ENCODE peak calls at places on chromosomes 2 and 18, in four cellular contexts. F is HCT116, S is OCI-LY7, M is neural progenitor cell. Y is an unnamed sample. For H3K36me3, the result is how much of the 10 kb centered on the place peaks cover.

GRCh38 chr2:241009601-241010530 is 11.4 kb downstream of the SNED1 start:
- DNase-seq in M (peak), F (no peak), S (no peak), Y (no peak)

GRCh38 chr18:63262369-63263335 is 56.9 kb downstream of the BCL2 start:
- DNase-seq in F (no peak), S (no peak), M (no peak), Y (no peak)

GRCh38 chr2:170229744-170230143 is 51.8 kb downstream of the MYO3B start:
- DNase-seq in S (no peak), F (no peak), M (no peak), Y (no peak)

GRCh38 chr2:16250886-16251285 is 310.5 kb downstream of the MYCN start:
- DNase-seq in S (no peak), M (no peak), F (no peak), Y (no peak)

GRCh38 chr2:101395545-101396351 is 8.4 kb upstream of the CREG2 start:
- DNase-seq in S (no peak), F (no peak), M (no peak), Y (no peak)

GRCh38 chr2:127453013-127453391 is 34.8 kb downstream of the PROC start:
- DNase-seq in S (no peak), M (no peak), F (no peak), Y (no peak)

GRCh38 chr2:115165529-115166109 is 723.2 kb downstream of the DPP10 start:
- DNase-seq in M (peak), S (peak), F (no peak), Y (peak)

GRCh38 chr2:148622390-148622789 is 22.2 kb upstream of the EPC2 start:
- DNase-seq in M (no peak), S (no peak), F (no peak), Y (no peak)

GRCh38 chr2:197028230-197028629 is 101.7 kb upstream of the PGAP1 start:
- DNase-seq in M (no peak), S (no peak), F (peak), Y (no peak)

GRCh38 chr18:63111549-63112402 is 207.8 kb downstream of the BCL2 start:
- DNase-seq in S (peak), F (no peak), M (no peak), Y (peak)

GRCh38 chr2:67896131-67896865 is 166.5 kb downstream of the C1D start:
- DNase-seq in S (no peak), F (no peak), M (no peak), Y (no peak)

GRCh38 chr2:2845796-2846315 is 514.8 kb upstream of the MYT1L start:
- DNase-seq in M (no peak), S (no peak), F (no peak), Y (no peak)

GRCh38 chr18:66317243-66318090 is 286.4 kb downstream of the CDH19 start:
- DNase-seq in F (no peak), M (no peak), S (no peak), Y (no peak)

GRCh38 chr18:77865853-77866252 is 616.2 kb downstream of the GALR1 start:
- DNase-seq in S (no peak), F (no peak), M (no peak), Y (no peak)

GRCh38 chr2:217054791-217055190 is 194.9 kb upstream of the TNP1 start:
- DNase-seq in F (no peak), S (no peak), M (no peak), Y (no peak)

GRCh38 chr2:109378682-109379081 is 235.1 kb downstream of the SEPTIN10 start:
- DNase-seq in S (no peak), M (no peak), F (no peak), Y (no peak)

GRCh38 chr2:69188174-69188900 is 175.4 kb downstream of the ANTXR1 start:
- DNase-seq in M (no peak), F (no peak), S (no peak), Y (no peak)

GRCh38 chr2:240412211-240412830 is 23.1 kb upstream of the GPC1 start:
- DNase-seq in S (no peak), F (no peak), M (peak), Y (no peak)

GRCh38 chr2:111702119-111702808 is 181.7 kb downstream of the ANAPC1 start:
- DNase-seq in M (peak), S (peak), F (peak), Y (peak)

GRCh38 chr2:235668782-235669181 is 174.9 kb downstream of the AGAP1 start:
- DNase-seq in M (no peak), S (no peak), F (no peak), Y (no peak)

GRCh38 chr2:130245976-130246375 is 47.7 kb upstream of the TUBA3E start:
- DNase-seq in M (no peak), S (no peak), F (no peak), Y (no peak)

GRCh38 chr18:34818069-34818468 is 108.0 kb downstream of the DTNA start:
- DNase-seq in F (no peak), S (no peak), M (no peak), Y (no peak)

GRCh38 chr2:24822049-24822706 is 29.0 kb downstream of the CENPO start:
- DNase-seq in S (no peak), F (no peak), M (peak), Y (peak)
- H3K36me3 ChIP-seq in S (half or more), F (under half), M (under half), Y (under half)

GRCh38 chr2:44118257-44118656 is 50.4 kb upstream of the PPM1B start:
- DNase-seq in S (no peak), M (no peak), F (no peak), Y (no peak)
- TF ChIP-seq EZH2phosphoT487 in S (no peak), M (no peak), F (no peak), Y (no peak)

DNA sequence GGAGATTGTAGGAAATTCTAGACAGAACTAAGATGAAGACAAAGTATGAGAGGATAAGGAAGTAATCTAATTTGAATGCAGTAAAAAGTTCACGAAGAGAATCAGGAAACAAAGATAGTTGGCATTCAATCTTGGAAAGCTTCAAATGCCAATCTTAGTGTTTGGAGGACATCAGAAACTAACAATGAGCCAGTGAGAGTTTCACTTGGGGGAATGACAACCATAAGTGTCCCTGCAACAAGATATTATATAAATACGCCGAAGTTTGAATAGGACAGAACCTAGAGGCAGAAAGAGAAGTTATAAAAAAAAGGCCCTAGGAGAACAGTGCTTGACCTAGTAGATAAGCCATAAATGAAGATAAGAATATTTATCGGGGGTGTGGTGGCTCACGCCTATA is 11.1 kb downstream of the SNRPG start:
- DNase-seq in M (no peak), S (no peak), F (no peak), Y (no peak)
- H3K36me3 ChIP-seq in M (under half), S (half or more), F (half or more), Y (under half)

GRCh38 chr2:28809927-28810326 is 707 bp upstream of the SPDYA start:
- DNase-seq in M (no peak), F (no peak), S (no peak), Y (no peak)

GRCh38 chr2:28810384-28811285 is at the start of gene SPDYA:
- DNase-seq in F (no peak), M (peak), S (no peak), Y (peak)
- TF ChIP-seq EZH2phosphoT487 in F (no peak), M (peak), S (no peak), Y (no peak)

GRCh38 chr2:26222976-26223375 is 21.5 kb downstream of the HADHA start:
- DNase-seq in S (no peak), F (no peak), M (no peak), Y (no peak)

GRCh38 chr2:26215833-26216232 is 28.6 kb downstream of the HADHA start:
- DNase-seq in M (no peak), S (no peak), F (no peak), Y (no peak)

GRCh38 chr2:26214759-26215158 is 29.7 kb downstream of the HADHA start:
- DNase-seq in F (no peak), M (no peak), S (no peak), Y (no peak)

GRCh38 chr2:26216587-26216986 is 27.8 kb downstream of the HADHA start:
- DNase-seq in M (no peak), S (no peak), F (no peak), Y (no peak)

GRCh38 chr2:26217720-26218119 is 26.7 kb downstream of the HADHA start:
- DNase-seq in S (no peak), F (no peak), M (no peak), Y (no peak)
- H3K36me3 ChIP-seq in S (half or more), F (under half), M (under half), Y (under half)

DNA sequence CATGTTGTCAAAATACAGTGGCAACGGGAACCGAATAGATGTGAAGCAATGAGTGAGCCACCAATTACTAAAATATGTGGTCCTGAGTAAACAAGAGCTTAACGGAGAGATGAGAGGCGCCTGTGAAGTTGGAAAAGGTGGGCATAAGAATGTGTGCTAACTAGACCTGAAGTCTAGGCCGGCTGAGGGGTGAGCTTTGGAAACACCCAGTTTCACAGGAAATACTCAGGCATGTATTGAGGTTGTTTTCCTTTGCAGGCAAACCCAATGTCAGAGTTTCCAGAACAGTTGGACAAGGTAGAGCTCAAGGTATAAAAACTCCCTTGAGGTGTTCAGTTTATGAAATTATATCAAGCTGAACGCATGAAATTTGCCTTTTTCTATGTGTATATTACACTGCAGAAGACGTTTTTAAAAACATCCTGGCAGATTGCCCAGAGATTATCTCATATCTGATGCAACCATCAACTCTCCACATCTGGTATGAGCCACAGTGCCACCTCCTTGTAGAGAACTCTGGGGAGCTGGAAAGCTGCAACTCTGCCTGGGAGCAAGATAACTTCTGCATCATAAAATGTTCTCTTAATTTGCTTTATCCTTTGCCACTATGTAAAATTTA is 3.9 kb upstream of the WDSUB1 start:
- DNase-seq in S (peak), F (peak), M (no peak), Y (peak)
- TF ChIP-seq EZH2phosphoT487 in S (no peak), F (no peak), M (no peak), Y (no peak)

DNA sequence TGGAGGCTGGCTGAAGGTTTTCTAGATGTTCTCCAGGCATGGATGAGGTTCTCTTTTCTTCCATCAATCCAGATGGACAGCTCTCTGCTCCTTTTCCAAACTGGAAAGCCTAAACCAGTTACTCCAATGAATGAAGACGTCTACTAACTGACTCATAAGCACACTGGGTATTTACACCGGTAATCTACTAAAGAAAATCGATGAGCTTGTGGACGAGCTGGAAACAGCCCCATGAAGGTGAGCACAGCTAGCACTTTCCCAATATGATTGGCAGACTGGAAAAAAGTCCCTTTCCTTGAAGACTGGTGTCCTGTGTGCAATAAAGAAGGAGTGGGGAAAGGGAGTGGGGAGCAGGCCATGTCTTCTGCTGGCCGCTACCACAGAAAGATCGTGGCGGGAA is 84.0 kb downstream of the ACTR2 start:
- DNase-seq in F (no peak), S (no peak), M (no peak), Y (no peak)
- H3K36me3 ChIP-seq in F (under half), S (half or more), M (under half), Y (under half)

GRCh38 chr2:233209117-233209977 is 42.1 kb upstream of the ATG16L1 start:
- DNase-seq in F (peak), M (peak), S (no peak), Y (no peak)

GRCh38 chr2:233209978-233210680 is 41.3 kb upstream of the ATG16L1 start:
- DNase-seq in F (no peak), S (no peak), M (no peak), Y (no peak)

GRCh38 chr2:233208382-233209116 is 42.9 kb upstream of the ATG16L1 start:
- DNase-seq in F (no peak), S (no peak), M (no peak), Y (no peak)

GRCh38 chr2:233213011-233213410 is 38.5 kb upstream of the ATG16L1 start:
- DNase-seq in F (no peak), S (no peak), M (no peak), Y (no peak)

DNA sequence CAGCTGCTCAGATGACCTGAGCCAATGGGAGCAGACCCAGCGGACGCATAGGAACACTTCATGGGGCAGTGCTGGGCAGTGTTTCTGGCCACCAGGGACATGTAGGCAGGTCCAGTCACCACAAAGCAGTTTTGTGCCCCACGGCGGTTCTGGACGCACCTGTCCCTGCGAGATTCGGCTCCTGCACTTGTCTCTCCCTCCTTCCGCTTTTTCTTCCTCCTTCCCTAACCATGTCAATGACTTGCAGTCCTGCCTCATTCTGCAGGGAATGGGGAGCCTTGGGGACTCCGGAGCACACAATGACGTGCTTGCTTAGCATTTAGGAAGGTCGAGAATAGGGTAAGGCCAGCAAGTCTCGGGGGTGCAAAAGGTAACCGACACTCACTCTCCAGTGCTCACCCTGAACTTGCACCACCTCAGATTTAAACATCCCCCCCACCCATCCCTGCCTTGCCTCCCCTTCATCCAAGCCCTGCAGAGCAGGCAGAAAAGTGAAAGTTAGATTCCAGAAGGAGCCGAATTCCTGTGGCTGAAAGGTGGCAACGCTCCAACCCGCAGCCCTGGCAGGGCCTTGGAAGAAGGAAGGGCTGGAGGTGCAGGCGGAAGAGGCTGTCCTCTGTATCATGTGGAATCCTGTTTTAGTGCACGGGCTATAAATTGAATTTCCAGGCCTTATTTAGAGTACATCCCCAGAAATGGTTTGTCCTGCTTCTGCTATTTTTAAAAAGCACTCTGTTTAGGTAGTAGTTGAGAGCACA is 40.5 kb upstream of the ATG16L1 start:
- DNase-seq in M (no peak), S (no peak), F (peak), Y (no peak)
- TF ChIP-seq EZH2phosphoT487 in M (no peak), S (no peak), F (no peak), Y (no peak)

GRCh38 chr2:46058140-46058539 is 239.1 kb upstream of the EPAS1 start:
- DNase-seq in S (no peak), F (no peak), M (no peak), Y (no peak)
- H3K36me3 ChIP-seq in S (under half), F (under half), M (under half), Y (under half)

GRCh38 chr2:18623782-18624181 is 34.4 kb upstream of the NT5C1B start:
- DNase-seq in F (no peak), M (no peak), S (no peak), Y (no peak)
- TF ChIP-seq EZH2phosphoT487 in F (no peak), M (no peak), S (no peak), Y (no peak)

Y was measured in MM.1S.